ENCODE peak calls at places on chromosomes 7 and 10, in six cellular contexts. D, M, P, Z, V and U are unnamed samples.

GRCh38 chr7:76513817-76514799 is 3.8 kb downstream of the UPK3B start:
- DNase-seq in D (no peak), M (no peak), P (no peak), Z (no peak), V (no peak), U (no peak)

GRCh38 chr10:131908151-131908550 is 7.3 kb downstream of the PPP2R2D start:
- DNase-seq in D (no peak), M (no peak), P (no peak), Z (no peak), V (no peak), U (no peak)

GRCh38 chr7:145681646-145682045 is 435.0 kb upstream of the CNTNAP2 start:
- DNase-seq in D (no peak), M (no peak), P (no peak), Z (no peak), V (no peak), U (no peak)

GRCh38 chr7:106222545-106222944 is 62.2 kb downstream of the NAMPT start:
- DNase-seq in D (no peak), M (no peak), P (no peak), Z (no peak), V (no peak), U (no peak)

GRCh38 chr7:66206116-66206908 is 1.2 kb downstream of the TPST1 start:
- DNase-seq in D (no peak), M (peak), P (no peak), Z (no peak), V (no peak), U (no peak)

GRCh38 chr10:46549171-46550075 is 7.0 kb downstream of the GPRIN2 start:
- DNase-seq in D (no peak), M (no peak), P (no peak), Z (no peak), V (no peak), U (no peak)

GRCh38 chr10:11326919-11327318 is 284.5 kb downstream of the USP6NL start:
- DNase-seq in D (no peak), M (no peak), P (no peak), Z (no peak), V (no peak), U (no peak)

GRCh38 chr10:13270877-13271551 is 28.9 kb downstream of the PHYH start:
- DNase-seq in D (no peak), M (peak), P (no peak), Z (peak), V (peak), U (no peak)

GRCh38 chr10:101146392-101147251 is 15.5 kb downstream of the TLX1 start:
- DNase-seq in D (no peak), M (no peak), P (no peak), Z (no peak), V (no peak), U (no peak)

GRCh38 chr7:53518319-53518718 is 482.9 kb downstream of the POM121L12 start:
- DNase-seq in D (no peak), M (no peak), P (no peak), Z (no peak), V (no peak), U (no peak)

GRCh38 chr7:50492770-50493519 is 42.8 kb upstream of the FIGNL1 start:
- DNase-seq in D (no peak), M (no peak), P (no peak), Z (no peak), V (no peak), U (no peak)

GRCh38 chr7:1947586-1948217 is 277.6 kb downstream of the ELFN1 start:
- DNase-seq in D (no peak), M (no peak), P (no peak), Z (no peak), V (no peak), U (no peak)

GRCh38 chr10:1677307-1677939 is 59.9 kb downstream of the ADARB2 start:
- DNase-seq in D (no peak), M (no peak), P (no peak), Z (no peak), V (no peak), U (peak)

GRCh38 chr10:28291881-28292297 is 11.0 kb downstream of the MPP7 start:
- DNase-seq in D (no peak), M (peak), P (peak), Z (peak), V (peak), U (no peak)

GRCh38 chr7:6221340-6222319 is 50.8 kb downstream of the CYTH3 start:
- DNase-seq in D (no peak), M (peak), P (no peak), Z (no peak), V (peak), U (no peak)

GRCh38 chr7:6218324-6218723 is 54.1 kb downstream of the CYTH3 start:
- DNase-seq in D (no peak), M (no peak), P (no peak), Z (no peak), V (no peak), U (no peak)
- TF ChIP-seq CTCF in D (no peak), M (no peak), P (no peak), Z (no peak), V (no peak), U (no peak)

GRCh38 chr10:86102031-86102430 is 264.6 kb downstream of the GRID1 start:
- DNase-seq in D (no peak), M (no peak), P (no peak), Z (no peak), V (no peak), U (no peak)

GRCh38 chr10:86099542-86100334 is 266.9 kb downstream of the GRID1 start:
- DNase-seq in D (no peak), M (no peak), P (no peak), Z (no peak), V (no peak), U (no peak)

GRCh38 chr10:86102446-86102845 is 264.1 kb downstream of the GRID1 start:
- DNase-seq in D (no peak), M (no peak), P (no peak), Z (no peak), V (no peak), U (no peak)

GRCh38 chr10:86103391-86104101 is 263.0 kb downstream of the GRID1 start:
- DNase-seq in D (no peak), M (no peak), P (no peak), Z (no peak), V (no peak), U (no peak)

DNA sequence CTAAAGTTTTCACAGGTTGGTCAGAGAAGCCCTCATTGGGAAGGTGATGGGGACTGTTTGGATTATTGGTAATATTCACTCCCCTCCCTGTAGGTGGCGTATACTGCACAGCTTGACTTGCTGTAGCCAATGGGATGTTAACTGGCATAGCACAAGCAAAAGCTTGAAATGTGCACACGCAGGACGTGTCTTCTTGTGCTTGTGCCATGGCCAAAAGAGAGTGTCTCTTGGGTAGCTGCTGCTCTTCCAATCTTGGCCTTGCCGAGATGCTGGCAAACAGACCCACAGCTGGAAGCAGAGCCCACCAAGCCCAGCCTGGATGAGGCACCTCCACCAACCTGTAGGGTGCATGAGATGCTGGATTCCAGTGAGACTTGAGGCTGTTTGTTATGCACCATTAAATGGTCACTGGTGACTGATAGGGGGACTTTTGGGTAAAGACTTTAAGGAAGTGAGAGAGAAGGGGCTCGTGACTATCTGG is 266.0 kb downstream of the GRID1 start:
- DNase-seq in D (no peak), M (peak), P (peak), Z (no peak), V (no peak), U (peak)
- TF ChIP-seq CTCF in D (peak), M (peak), P (peak), Z (peak), V (peak), U (peak)

DNA sequence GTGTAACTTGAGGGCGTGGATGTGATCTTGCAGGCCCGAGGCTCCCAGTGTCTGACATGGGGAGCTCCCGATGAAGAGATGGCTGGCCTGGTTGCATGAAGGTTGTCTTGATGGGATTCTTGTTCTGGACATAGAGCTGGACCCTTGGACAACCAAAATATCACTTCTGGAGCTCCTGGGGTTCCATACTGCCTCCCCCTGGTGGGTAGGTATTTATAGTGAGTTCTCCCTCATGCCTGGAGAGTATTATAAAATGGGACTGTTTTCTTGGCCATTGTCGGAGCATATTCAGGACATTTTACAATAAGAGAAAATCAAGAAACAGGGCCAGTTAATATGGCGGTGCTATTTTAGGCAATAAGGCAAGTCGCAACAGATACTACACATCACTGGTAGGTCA is 32.6 kb upstream of the GIMAP8 start:
- DNase-seq in D (no peak), M (no peak), P (no peak), Z (no peak), V (no peak), U (no peak)
- TF ChIP-seq CTCF in D (no peak), M (no peak), P (no peak), Z (no peak), V (peak), U (peak)

GRCh38 chr10:137031-137430 is 1.8 kb downstream of the ZMYND11 start:
- DNase-seq in D (no peak), M (no peak), P (peak), Z (peak), V (peak), U (peak)
- TF ChIP-seq CTCF in D (peak), M (peak), P (peak), Z (peak), V (peak), U (peak)

DNA sequence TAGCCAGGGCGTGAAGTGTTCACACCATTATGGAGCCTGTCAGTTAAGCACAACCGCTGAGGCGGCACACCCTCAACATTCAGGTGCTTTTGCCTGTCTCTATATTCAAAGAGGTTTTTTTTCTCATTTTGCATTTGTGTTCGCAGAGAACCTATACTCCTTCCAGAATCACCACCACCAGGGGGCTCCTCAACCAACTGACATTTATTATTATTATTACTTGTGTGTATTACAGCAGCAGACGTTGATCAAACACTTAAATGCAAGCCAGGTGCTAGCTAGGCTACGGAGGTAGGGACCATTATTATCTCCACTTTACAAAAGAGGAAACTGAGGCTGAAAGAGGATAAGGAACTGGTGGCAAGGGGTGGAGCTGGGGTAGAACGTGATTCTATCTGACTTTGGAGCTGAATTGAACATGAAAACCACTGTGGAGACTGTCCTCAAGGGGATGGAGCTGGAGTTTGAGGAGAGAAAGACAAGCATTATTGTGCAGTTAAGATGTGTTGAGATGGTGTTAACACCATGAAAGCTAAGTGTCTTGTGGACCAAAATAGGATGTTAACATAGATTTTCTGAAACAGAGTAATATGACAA is 133.8 kb upstream of the PLXNA4 start:
- DNase-seq in D (no peak), M (peak), P (peak), Z (peak), V (peak), U (peak)
- TF ChIP-seq CTCF in D (peak), M (peak), P (peak), Z (peak), V (peak), U (peak)

GRCh38 chr10:24505759-24506158 is 217.9 kb downstream of the ARHGAP21 start:
- DNase-seq in D (no peak), M (peak), P (no peak), Z (peak), V (no peak), U (no peak)

GRCh38 chr10:24501312-24501711 is 222.4 kb downstream of the ARHGAP21 start:
- DNase-seq in D (no peak), M (no peak), P (no peak), Z (no peak), V (no peak), U (no peak)

DNA sequence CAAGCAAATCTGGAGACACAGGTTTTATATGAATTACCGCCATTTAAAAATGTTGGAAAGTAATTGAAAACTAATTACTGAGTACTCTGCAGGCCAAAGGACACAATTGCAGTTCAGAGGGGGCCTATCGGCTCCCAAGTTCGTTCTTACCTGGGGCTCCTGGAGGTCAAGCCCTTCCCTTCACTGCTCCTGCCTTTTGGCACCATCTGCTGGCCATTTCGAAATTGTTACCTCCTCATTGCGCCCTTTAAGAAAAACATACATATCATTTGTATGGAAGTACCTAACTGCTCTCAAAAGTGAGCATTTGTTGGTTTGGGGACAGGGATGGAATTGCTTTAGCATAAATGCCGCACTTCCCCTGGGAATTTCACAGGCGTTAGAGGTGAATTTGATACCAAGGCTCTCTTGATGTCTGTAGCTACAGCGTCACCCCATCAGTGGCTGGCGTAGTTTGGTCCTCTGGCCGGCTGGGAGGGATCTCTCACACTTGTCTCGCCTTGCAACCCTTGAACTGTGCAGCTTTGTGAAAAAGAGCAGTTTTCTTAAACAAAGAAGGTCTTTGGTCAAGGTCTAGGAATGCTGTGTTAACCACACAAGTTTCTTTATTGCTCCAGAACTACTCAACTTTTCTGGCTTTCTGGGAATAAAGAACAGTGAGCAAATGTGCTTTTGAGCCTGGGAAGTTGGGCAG is 219.9 kb downstream of the ARHGAP21 start:
- DNase-seq in D (no peak), M (peak), P (peak), Z (peak), V (peak), U (peak)
- TF ChIP-seq CTCF in D (peak), M (peak), P (peak), Z (peak), V (peak), U (peak)

GRCh38 chr10:121936295-121936694 is 8.5 kb upstream of the ATE1 start:
- DNase-seq in D (no peak), M (no peak), P (no peak), Z (no peak), V (no peak), U (no peak)
- TF ChIP-seq CTCF in D (no peak), M (no peak), P (no peak), Z (no peak), V (no peak), U (no peak)